ENCODE peak calls at places on chromosomes 1 and 21, in ten cellular contexts. Z is left lung; T is heart right ventricle; L is DND-41; O is upper lobe of right lung; Y is body of pancreas; X is lower lobe of right lung; B is RWPE2; U is upper lobe of left lung; J is CD4-positive, alpha-beta T cell. S is an unnamed sample.

GRCh38 chr1:56799605-56800398 is 19.4 kb downstream of the FYB2 start:
- ATAC-seq in Z (no peak), T (peak), L (no peak), O (no peak), Y (no peak), X (no peak), B (peak), U (no peak), J (no peak), S (no peak)

GRCh38 chr1:209937996-209938959 is at the start of gene SYT14:
- ATAC-seq in Z (peak), T (no peak), L (no peak), O (peak), Y (peak), X (no peak), B (peak), U (no peak), J (no peak), S (no peak)

GRCh38 chr1:182046763-182047162 is 14.7 kb downstream of the ZNF648 start:
- ATAC-seq in Z (no peak), T (no peak), L (peak), O (no peak), Y (no peak), X (no peak), B (no peak), U (no peak), J (no peak), S (no peak)

GRCh38 chr1:39701092-39701460 is 9.8 kb upstream of the HPCAL4 start:
- ATAC-seq in Z (peak), T (peak), L (no peak), O (peak), Y (peak), X (peak), B (peak), U (peak), J (no peak), S (no peak)

GRCh38 chr1:167438171-167439138 is 79.9 kb downstream of the CD247 start:
- ATAC-seq in Z (no peak), T (no peak), L (no peak), O (no peak), Y (no peak), X (no peak), B (no peak), U (no peak), J (no peak), S (no peak)

GRCh38 chr1:210236840-210237409 is 4.3 kb downstream of the SERTAD4 start:
- ATAC-seq in Z (no peak), T (peak), L (no peak), O (no peak), Y (no peak), X (no peak), B (no peak), U (no peak), J (no peak), S (peak)

GRCh38 chr1:226618380-226618779 is 69.8 kb downstream of the STUM start:
- ATAC-seq in Z (no peak), T (no peak), L (no peak), O (no peak), Y (no peak), X (no peak), B (no peak), U (no peak), J (no peak), S (no peak)

GRCh38 chr1:201882665-201883132 is 6.0 kb upstream of the SHISA4 start:
- ATAC-seq in Z (peak), T (peak), L (peak), O (peak), Y (no peak), X (peak), B (peak), U (peak), J (peak), S (no peak)

GRCh38 chr1:78884685-78885452 is 121.7 kb downstream of the ADGRL4 start:
- ATAC-seq in Z (no peak), T (no peak), L (no peak), O (no peak), Y (no peak), X (no peak), B (no peak), U (no peak), J (no peak), S (no peak)

GRCh38 chr1:236273358-236273757 is 8.4 kb downstream of the ERO1B start:
- ATAC-seq in Z (no peak), T (no peak), L (no peak), O (no peak), Y (peak), X (no peak), B (no peak), U (no peak), J (no peak), S (no peak)

GRCh38 chr1:203168256-203168786 is 7.3 kb downstream of the MYBPH start:
- ATAC-seq in Z (no peak), T (no peak), L (no peak), O (no peak), Y (no peak), X (no peak), B (no peak), U (no peak), J (no peak), S (no peak)

GRCh38 chr1:1242461-1243080 is 4.0 kb downstream of the C1QTNF12 start:
- ATAC-seq in Z (no peak), T (no peak), L (no peak), O (no peak), Y (no peak), X (no peak), B (no peak), U (no peak), J (no peak), S (no peak)

GRCh38 chr21:42621166-42621827 is 32.1 kb upstream of the PDE9A start:
- ATAC-seq in Z (peak), T (no peak), L (no peak), O (peak), Y (no peak), X (peak), B (no peak), U (no peak), J (no peak), S (no peak)

GRCh38 chr1:179779645-179780272 is 36.7 kb downstream of the FAM163A start:
- ATAC-seq in Z (peak), T (no peak), L (no peak), O (no peak), Y (peak), X (no peak), B (no peak), U (no peak), J (no peak), S (no peak)

GRCh38 chr1:9724706-9725476 is 73.4 kb downstream of the PIK3CD start:
- ATAC-seq in Z (peak), T (peak), L (peak), O (peak), Y (peak), X (peak), B (peak), U (peak), J (peak), S (peak)

GRCh38 chr1:230682274-230682673 is 31.6 kb downstream of the AGT start:
- ATAC-seq in Z (peak), T (peak), L (no peak), O (no peak), Y (no peak), X (no peak), B (no peak), U (no peak), J (no peak), S (no peak)

GRCh38 chr1:13730301-13730700 is 30.3 kb downstream of the PRDM2 start:
- ATAC-seq in Z (no peak), T (no peak), L (peak), O (no peak), Y (no peak), X (no peak), B (no peak), U (no peak), J (no peak), S (no peak)

GRCh38 chr1:218164930-218165686 is 120.0 kb upstream of the RRP15 start:
- ATAC-seq in Z (peak), T (peak), L (no peak), O (peak), Y (peak), X (peak), B (peak), U (no peak), J (no peak), S (peak)

GRCh38 chr1:30700528-30701265 is 22.7 kb downstream of the MATN1 start:
- ATAC-seq in Z (peak), T (peak), L (no peak), O (no peak), Y (no peak), X (no peak), B (peak), U (no peak), J (no peak), S (peak)

GRCh38 chr21:27369234-27369633 is 402.3 kb upstream of the ADAMTS5 start:
- ATAC-seq in Z (no peak), T (no peak), L (no peak), O (no peak), Y (no peak), X (no peak), B (no peak), U (no peak), J (no peak), S (no peak)

GRCh38 chr21:27329255-27329851 is 362.5 kb upstream of the ADAMTS5 start:
- ATAC-seq in Z (no peak), T (peak), L (no peak), O (no peak), Y (no peak), X (no peak), B (no peak), U (no peak), J (no peak), S (peak)

GRCh38 chr1:183239793-183240625 is 53.9 kb downstream of the LAMC2 start:
- ATAC-seq in Z (no peak), T (peak), L (no peak), O (no peak), Y (no peak), X (no peak), B (no peak), U (no peak), J (no peak), S (peak)

GRCh38 chr1:10537082-10537766 is 62.5 kb downstream of the PEX14 start:
- ATAC-seq in Z (no peak), T (no peak), L (no peak), O (no peak), Y (peak), X (no peak), B (no peak), U (no peak), J (no peak), S (no peak)

GRCh38 chr1:41486892-41487728 is 2.6 kb upstream of the EDN2 start:
- ATAC-seq in Z (peak), T (peak), L (no peak), O (no peak), Y (no peak), X (no peak), B (no peak), U (no peak), J (no peak), S (no peak)

GRCh38 chr21:38376693-38377092 is 119.9 kb downstream of the KCNJ15 start:
- ATAC-seq in Z (peak), T (peak), L (no peak), O (peak), Y (no peak), X (peak), B (no peak), U (peak), J (no peak), S (peak)

GRCh38 chr1:41607810-41608209 is 123.3 kb upstream of the EDN2 start:
- ATAC-seq in Z (peak), T (no peak), L (no peak), O (peak), Y (no peak), X (peak), B (no peak), U (no peak), J (no peak), S (no peak)

GRCh38 chr1:218584418-218585155 is 239.5 kb downstream of the TGFB2 start:
- ATAC-seq in Z (peak), T (no peak), L (no peak), O (peak), Y (peak), X (no peak), B (peak), U (no peak), J (no peak), S (no peak)

GRCh38 chr1:56577859-56578663 is 1.3 kb downstream of the PLPP3 start:
- ATAC-seq in Z (peak), T (peak), L (peak), O (peak), Y (peak), X (peak), B (peak), U (peak), J (no peak), S (peak)

GRCh38 chr1:219900201-219900600 is 28.2 kb downstream of the SLC30A10 start:
- ATAC-seq in Z (no peak), T (no peak), L (no peak), O (no peak), Y (no peak), X (no peak), B (no peak), U (no peak), J (no peak), S (no peak)

GRCh38 chr21:37532868-37533780 is 166.6 kb downstream of the DYRK1A start:
- ATAC-seq in Z (peak), T (peak), L (no peak), O (peak), Y (peak), X (peak), B (peak), U (peak), J (no peak), S (no peak)

GRCh38 chr1:167909691-167910180 is 4.2 kb downstream of the ADCY10 start:
- ATAC-seq in Z (no peak), T (no peak), L (no peak), O (no peak), Y (no peak), X (no peak), B (no peak), U (no peak), J (no peak), S (no peak)

GRCh38 chr1:229412056-229412455 is 21.8 kb downstream of the ACTA1 start:
- ATAC-seq in Z (peak), T (no peak), L (no peak), O (peak), Y (no peak), X (no peak), B (no peak), U (no peak), J (no peak), S (no peak)

GRCh38 chr1:19647643-19648042 is 3.5 kb downstream of the NBL1 start:
- ATAC-seq in Z (no peak), T (no peak), L (no peak), O (no peak), Y (no peak), X (no peak), B (no peak), U (no peak), J (peak), S (no peak)

GRCh38 chr1:17156108-17156507 is 36.9 kb upstream of the PADI2 start:
- ATAC-seq in Z (no peak), T (no peak), L (no peak), O (no peak), Y (no peak), X (no peak), B (no peak), U (no peak), J (no peak), S (no peak)
- H3K27ac ChIP-seq in Z (no peak), T (no peak), L (no peak), O (no peak), Y (no peak), X (no peak), B (no peak), U (no peak), J (no peak), S (no peak)

DNA sequence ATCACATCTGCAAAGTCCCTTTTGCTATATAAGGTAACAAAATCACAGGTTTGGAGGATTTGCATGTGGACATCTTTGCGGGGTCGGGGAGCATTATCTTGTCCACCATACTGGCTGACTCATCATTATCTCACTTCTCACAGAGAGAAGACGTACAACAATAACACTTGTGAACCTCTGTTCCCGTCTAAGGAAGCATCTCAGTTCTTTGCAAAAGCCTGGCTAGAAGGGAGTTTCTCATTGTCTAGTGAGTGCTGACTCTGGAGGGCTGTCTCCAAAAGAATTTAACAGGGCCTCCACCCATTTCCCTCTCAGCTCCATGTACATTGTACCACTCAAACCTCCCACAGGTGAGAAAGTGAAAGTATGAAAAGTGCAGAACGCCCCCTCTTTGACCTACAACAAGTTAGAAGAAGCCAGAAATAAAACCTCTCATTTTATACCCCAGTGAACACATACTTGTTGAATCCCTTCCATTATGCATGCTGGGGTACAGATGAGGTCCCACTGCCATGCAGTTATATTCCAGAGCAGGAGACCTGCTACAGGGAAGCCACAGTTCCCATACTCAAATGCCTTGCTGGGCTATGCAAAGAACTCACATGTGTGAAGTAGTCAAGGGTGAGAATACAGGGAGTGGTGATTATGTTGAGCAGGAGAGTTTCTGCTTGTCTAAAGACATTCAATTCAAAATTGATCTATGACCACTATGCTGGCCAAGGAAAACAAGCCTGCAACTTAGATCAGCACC is 121.7 kb upstream of the PRDX6 start:
- ATAC-seq in Z (no peak), T (peak), L (no peak), O (no peak), Y (no peak), X (no peak), B (no peak), U (no peak), J (no peak), S (no peak)
- H3K27ac ChIP-seq in Z (no peak), T (no peak), L (no peak), O (no peak), Y (no peak), X (no peak), B (no peak), U (no peak), J (no peak), S (no peak)

GRCh38 chr21:16945580-16945979 is 567.3 kb upstream of the CXADR start:
- ATAC-seq in Z (no peak), T (no peak), L (no peak), O (peak), Y (no peak), X (no peak), B (no peak), U (no peak), J (no peak), S (no peak)

DNA sequence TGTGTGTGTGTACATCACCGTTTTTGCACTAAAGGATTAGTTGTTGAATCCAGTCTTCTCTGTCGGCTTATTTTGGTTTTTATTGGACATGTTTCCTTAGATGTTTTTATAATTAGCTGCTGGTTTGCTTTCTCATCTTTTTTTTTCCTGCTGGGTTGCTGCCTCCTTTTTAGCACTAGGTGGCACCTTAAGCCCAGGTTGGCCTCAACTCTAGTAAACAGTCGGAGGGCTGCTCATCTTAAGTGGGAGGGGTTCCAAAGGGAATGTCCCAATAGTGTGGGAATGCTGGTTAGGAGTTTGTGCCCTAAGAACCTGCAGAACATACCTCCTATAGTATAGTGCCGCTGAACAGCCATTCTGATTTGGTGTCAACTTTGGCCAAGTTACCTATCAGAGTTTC is 570.1 kb upstream of the CXADR start:
- ATAC-seq in Z (no peak), T (no peak), L (no peak), O (no peak), Y (no peak), X (no peak), B (peak), U (no peak), J (no peak), S (no peak)
- H3K27ac ChIP-seq in Z (no peak), T (no peak), L (no peak), O (no peak), Y (no peak), X (no peak), B (no peak), U (no peak), J (no peak), S (no peak)

GRCh38 chr1:24896176-24896575 is 33.9 kb downstream of the RUNX3 start:
- ATAC-seq in Z (no peak), T (no peak), L (no peak), O (no peak), Y (no peak), X (no peak), B (no peak), U (no peak), J (no peak), S (no peak)
- H3K27ac ChIP-seq in Z (no peak), T (no peak), L (no peak), O (no peak), Y (no peak), X (no peak), B (no peak), U (no peak), J (no peak), S (no peak)

GRCh38 chr1:55444660-55445059 is 229.5 kb upstream of the USP24 start:
- ATAC-seq in Z (no peak), T (no peak), L (no peak), O (no peak), Y (no peak), X (no peak), B (no peak), U (no peak), J (no peak), S (no peak)

GRCh38 chr1:55445416-55445815 is 230.3 kb upstream of the USP24 start:
- ATAC-seq in Z (no peak), T (no peak), L (no peak), O (no peak), Y (no peak), X (no peak), B (no peak), U (no peak), J (no peak), S (no peak)

GRCh38 chr1:55446351-55446750 is 231.2 kb upstream of the USP24 start:
- ATAC-seq in Z (no peak), T (no peak), L (no peak), O (no peak), Y (no peak), X (no peak), B (no peak), U (no peak), J (no peak), S (no peak)

GRCh38 chr1:55447488-55447887 is 232.3 kb upstream of the USP24 start:
- ATAC-seq in Z (peak), T (no peak), L (no peak), O (no peak), Y (no peak), X (peak), B (peak), U (no peak), J (no peak), S (no peak)

GRCh38 chr1:55448261-55448660 is 233.1 kb upstream of the USP24 start:
- ATAC-seq in Z (no peak), T (no peak), L (no peak), O (no peak), Y (no peak), X (no peak), B (peak), U (no peak), J (no peak), S (no peak)
- H3K27ac ChIP-seq in Z (no peak), T (no peak), L (no peak), O (no peak), Y (no peak), X (no peak), B (peak), U (no peak), J (no peak), S (no peak)

S was measured in gastroesophageal sphincter.